ENCODE peak calls at places on chromosomes 11 and 22, in four cellular contexts. O is mammary epithelial cell, Q is neural progenitor cell, W is H9. Y is an unnamed sample. For H4K20me1, the result is how much of the 10 kb centered on the place peaks cover.

GRCh38 chr11:69467646-69468045 is 13.8 kb upstream of the LINC01488 start:
- DNase-seq in O (no peak), Q (no peak), W (no peak), Y (no peak)

GRCh38 chr11:59616396-59616982 is 915 bp upstream of the OSBP start:
- DNase-seq in O (no peak), Q (peak), W (no peak), Y (no peak)

GRCh38 chr11:57556041-57556440 is 11.4 kb downstream of the UBE2L6 start:
- DNase-seq in O (no peak), Q (no peak), W (no peak), Y (no peak)

GRCh38 chr11:107916671-107917241 is 11.5 kb upstream of the RAB39A start:
- DNase-seq in O (no peak), Q (peak), W (peak), Y (peak)

GRCh38 chr11:116217006-116217405 is 555.8 kb downstream of the BUD13 start:
- DNase-seq in O (peak), Q (no peak), W (no peak), Y (peak)

GRCh38 chr22:22720724-22721261 is 76.4 kb downstream of the GGTLC2 start:
- DNase-seq in O (peak), Q (no peak), W (no peak), Y (peak)

GRCh38 chr22:30425616-30426394 is at the start of gene MTFP1:
- DNase-seq in O (peak), Q (peak), W (peak), Y (peak)

GRCh38 chr22:46046299-46046685 is 69.3 kb upstream of the WNT7B start:
- DNase-seq in O (no peak), Q (no peak), W (no peak), Y (no peak)

GRCh38 chr11:690738-691633 is 4.0 kb downstream of the DEAF1 start:
- DNase-seq in O (no peak), Q (no peak), W (no peak), Y (no peak)

GRCh38 chr11:1194977-1195689 is 27.7 kb upstream of the MUC5B start:
- DNase-seq in O (no peak), Q (no peak), W (no peak), Y (no peak)

GRCh38 chr22:27075891-27076290 is 418.5 kb downstream of the MIAT start:
- DNase-seq in O (no peak), Q (no peak), W (no peak), Y (no peak)

GRCh38 chr11:104106136-104106754 is 57.7 kb downstream of the PDGFD start:
- DNase-seq in O (no peak), Q (no peak), W (no peak), Y (peak)

GRCh38 chr11:124446926-124447325 is 1.4 kb upstream of the OR8B8 start:
- DNase-seq in O (peak), Q (no peak), W (no peak), Y (no peak)

GRCh38 chr22:30575011-30575671 is 676 bp upstream of the GAL3ST1 start:
- DNase-seq in O (no peak), Q (peak), W (peak), Y (peak)

GRCh38 chr11:35049906-35050531 is 89.0 kb upstream of the CD44 start:
- DNase-seq in O (no peak), Q (no peak), W (no peak), Y (no peak)

GRCh38 chr22:35380013-35380412 is 883 bp upstream of the HMOX1 start:
- DNase-seq in O (peak), Q (no peak), W (no peak), Y (peak)

GRCh38 chr11:20597137-20597923 is 2.1 kb upstream of the SLC6A5 start:
- DNase-seq in O (no peak), Q (peak), W (no peak), Y (no peak)

GRCh38 chr22:44550666-44551491 is 52.8 kb upstream of the RTL6 start:
- DNase-seq in O (peak), Q (no peak), W (no peak), Y (peak)

GRCh38 chr11:48104562-48104924 is 112.1 kb upstream of the OR4B1 start:
- DNase-seq in O (no peak), Q (peak), W (no peak), Y (no peak)

GRCh38 chr11:48107188-48107704 is 109.4 kb upstream of the OR4B1 start:
- DNase-seq in O (peak), Q (no peak), W (no peak), Y (peak)

GRCh38 chr11:48103621-48104561 is 112.7 kb upstream of the OR4B1 start:
- DNase-seq in O (peak), Q (no peak), W (no peak), Y (peak)

GRCh38 chr11:48106166-48106565 is 110.4 kb upstream of the OR4B1 start:
- DNase-seq in O (no peak), Q (no peak), W (no peak), Y (no peak)

DNA sequence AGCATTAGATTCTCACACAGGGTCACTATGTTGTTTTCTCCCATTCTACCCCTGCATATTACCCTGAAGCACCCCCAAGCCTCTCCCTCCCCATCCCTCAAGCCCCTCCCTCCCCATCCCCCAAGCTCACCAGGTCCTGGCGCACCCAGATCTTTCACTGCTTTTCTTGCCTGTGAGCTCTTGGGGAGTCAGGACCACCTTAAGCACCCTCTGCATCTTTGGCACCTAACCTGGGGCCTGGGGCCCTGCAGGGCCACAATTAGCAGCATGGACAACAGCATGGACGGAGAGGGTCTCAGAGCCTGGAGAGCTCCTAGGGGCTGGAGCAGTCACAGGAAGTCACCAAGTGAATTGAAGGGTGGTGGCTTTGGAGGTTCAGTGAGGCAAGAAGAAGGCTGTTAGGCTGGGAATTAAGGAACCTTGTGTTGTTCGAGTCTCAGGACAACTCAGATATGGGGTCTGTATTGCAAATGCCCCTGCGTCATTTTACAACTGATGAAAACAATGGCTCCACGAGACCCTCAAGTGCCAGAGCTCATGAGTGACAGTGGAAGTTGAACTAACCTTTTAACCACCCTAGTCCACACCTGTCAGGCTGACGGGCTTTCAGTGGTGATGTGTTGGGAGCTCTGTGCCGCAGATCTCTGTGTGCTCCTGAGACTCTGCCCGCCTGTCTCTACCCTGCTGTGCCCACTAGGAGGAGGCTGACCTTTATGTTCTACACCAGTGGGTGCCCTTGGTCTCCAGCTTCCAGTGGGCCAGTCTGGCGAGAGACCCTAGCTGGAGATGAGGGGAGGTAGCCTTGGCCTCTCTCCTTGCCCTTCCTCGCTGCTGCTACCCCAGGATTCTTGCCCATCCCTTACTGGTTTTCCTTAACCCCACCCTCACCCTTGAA is 111.3 kb upstream of the OR4B1 start:
- DNase-seq in O (no peak), Q (no peak), W (no peak), Y (no peak)
- H3K4me2 ChIP-seq in O (no peak), Q (no peak), W (no peak), Y (no peak)

DNA sequence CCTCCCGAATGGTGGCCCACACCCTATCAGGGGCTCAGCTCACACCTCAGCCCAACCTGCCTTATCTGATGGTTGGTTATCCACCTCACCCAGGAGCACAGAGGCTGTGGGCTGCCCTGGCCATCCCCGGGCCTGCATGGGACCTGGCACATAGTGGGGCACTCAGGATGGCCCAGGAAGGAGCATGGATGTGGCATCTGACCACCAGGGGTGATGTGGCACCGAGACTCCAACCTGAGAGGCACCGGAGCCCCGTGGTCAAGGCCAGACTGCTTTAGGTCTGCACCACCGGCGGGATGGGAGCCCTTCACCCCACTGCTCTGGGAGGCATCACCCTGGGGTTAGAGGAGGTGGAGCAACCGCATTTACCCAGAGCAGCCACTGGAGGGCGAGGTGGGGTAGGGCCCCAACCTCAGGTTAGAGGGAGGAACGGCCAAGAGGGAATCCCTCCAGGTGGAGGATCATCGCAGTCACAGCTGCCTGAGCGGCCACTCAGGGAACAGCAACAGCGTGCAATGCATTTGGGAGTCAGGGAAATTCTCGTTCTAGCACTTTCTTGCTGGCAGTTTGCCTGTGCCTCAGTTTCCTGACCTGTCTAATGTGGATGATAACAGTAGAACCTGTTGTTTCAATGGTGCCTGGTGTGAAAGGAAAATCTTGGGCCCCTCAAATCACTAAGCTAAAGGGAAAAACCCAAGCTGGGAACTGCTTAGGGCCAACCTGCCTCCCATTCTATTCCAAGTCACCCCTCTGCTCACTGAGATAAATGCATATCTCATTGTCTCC is 52.9 kb upstream of the CARS1 start:
- DNase-seq in O (peak), Q (peak), W (peak), Y (peak)
- H3K9ac ChIP-seq in O (no peak), Q (no peak), W (no peak), Y (no peak)

GRCh38 chr11:130114281-130114680 is 44.6 kb downstream of the APLP2 start:
- DNase-seq in O (no peak), Q (no peak), W (no peak), Y (no peak)

GRCh38 chr11:130114726-130115125 is 44.9 kb upstream of the ST14 start:
- DNase-seq in O (no peak), Q (no peak), W (no peak), Y (no peak)

GRCh38 chr11:130110325-130111108 is 40.8 kb downstream of the APLP2 start:
- DNase-seq in O (no peak), Q (no peak), W (no peak), Y (no peak)

GRCh38 chr11:130109441-130109840 is 39.7 kb downstream of the APLP2 start:
- DNase-seq in O (no peak), Q (no peak), W (no peak), Y (no peak)

DNA sequence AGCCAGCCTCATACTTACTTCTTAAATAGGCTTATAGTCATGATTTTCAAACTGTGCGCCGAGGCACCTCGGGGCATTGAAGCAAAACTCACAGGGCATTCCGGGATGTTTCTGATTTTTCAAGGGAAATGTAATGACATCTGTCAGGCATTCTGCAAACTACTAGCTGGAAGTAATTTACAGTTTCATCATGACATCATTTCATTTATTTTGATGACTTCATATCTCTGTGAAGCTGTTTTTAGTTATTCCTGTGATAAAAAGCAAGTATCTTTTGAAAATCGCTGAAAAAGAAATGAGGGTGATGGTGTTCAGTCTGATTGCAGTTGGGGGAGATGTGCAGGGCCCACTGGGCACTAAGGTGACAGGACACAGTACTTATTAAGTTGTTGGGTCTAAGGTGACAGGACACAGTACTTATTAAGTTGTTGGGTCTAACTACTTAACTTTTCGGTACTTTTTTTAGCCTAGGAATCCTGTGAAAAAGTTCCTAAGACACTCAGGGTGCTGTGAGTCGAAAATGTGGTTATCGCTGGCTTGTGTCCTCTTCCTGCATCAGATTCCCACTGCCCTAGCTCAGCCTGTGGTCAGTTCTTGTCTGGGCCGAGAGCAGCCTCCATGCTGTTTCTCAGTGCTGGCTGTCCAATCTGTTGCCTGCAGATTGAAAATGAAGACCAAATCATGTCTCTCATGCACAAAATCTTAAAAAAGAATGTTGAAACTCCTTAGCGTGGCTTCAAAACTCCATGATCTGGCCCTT is 42.6 kb downstream of the APLP2 start:
- DNase-seq in O (no peak), Q (no peak), W (no peak), Y (no peak)
- H4K20me1 ChIP-seq in O (under half), Q (half or more), W (under half), Y (under half)

GRCh38 chr22:48198489-48199459 is 1436.3 kb downstream of the TBC1D22A start:
- DNase-seq in O (no peak), Q (no peak), W (peak), Y (no peak)
- H3K4me2 ChIP-seq in O (no peak), Q (no peak), W (no peak), Y (no peak)

GRCh38 chr11:111910637-111911562 is 670 bp downstream of the CRYAB start:
- DNase-seq in O (peak), Q (no peak), W (no peak), Y (peak)
- H3K9ac ChIP-seq in O (no peak), Q (no peak), W (no peak), Y (peak)

DNA sequence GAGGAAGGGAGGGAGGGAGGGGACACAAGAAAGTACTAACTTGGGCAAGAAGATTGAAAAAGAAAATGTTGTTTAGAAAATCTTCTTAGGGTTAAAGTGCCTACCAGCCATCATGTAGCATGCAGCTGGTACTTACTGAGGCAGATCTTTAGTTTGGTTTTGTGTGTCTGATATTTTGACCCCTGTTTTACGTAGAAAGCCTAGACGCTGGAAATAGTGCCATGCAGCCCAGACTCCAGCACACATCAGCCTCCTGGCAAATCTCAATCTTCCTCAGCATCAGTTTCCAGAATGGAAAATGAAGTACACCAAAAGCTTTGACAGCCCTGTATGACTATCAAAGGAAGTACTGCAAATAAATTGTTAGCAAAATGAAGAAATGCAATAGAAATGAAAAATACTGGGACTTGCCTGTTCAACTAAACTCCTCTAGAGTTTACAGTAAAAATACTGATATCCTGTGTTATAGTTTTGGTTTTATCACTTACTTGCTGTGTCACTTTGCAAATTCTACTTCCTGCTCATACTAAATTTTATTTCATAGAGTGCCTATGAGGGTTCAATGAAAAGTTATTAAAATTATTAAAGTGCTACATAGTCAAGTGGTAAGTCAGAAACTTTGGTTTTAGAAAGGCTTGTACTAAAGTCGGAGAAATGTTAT is 7.4 kb downstream of the USP28 start:
- DNase-seq in O (no peak), Q (no peak), W (no peak), Y (no peak)
- H4K20me1 ChIP-seq in O (under half), Q (under half), W (under half), Y (under half)

GRCh38 chr22:41856484-41856883 is 23.6 kb downstream of the SREBF2 start:
- DNase-seq in O (no peak), Q (no peak), W (no peak), Y (no peak)
- H3K4me2 ChIP-seq in O (no peak), Q (no peak), W (no peak), Y (no peak)

GRCh38 chr11:65578667-65579066 is 2.8 kb downstream of the EHBP1L1 start:
- DNase-seq in O (no peak), Q (no peak), W (no peak), Y (no peak)
- H3K9ac ChIP-seq in O (no peak), Q (no peak), W (no peak), Y (no peak)

GRCh38 chr22:41092847-41093371 is 517 bp downstream of the EP300 start:
- DNase-seq in O (peak), Q (peak), W (no peak), Y (peak)

GRCh38 chr22:41096841-41097240 is 4.4 kb downstream of the EP300 start:
- DNase-seq in O (no peak), Q (no peak), W (no peak), Y (no peak)

GRCh38 chr22:41094036-41094435 is 1.6 kb downstream of the EP300 start:
- DNase-seq in O (peak), Q (peak), W (no peak), Y (peak)

GRCh38 chr22:41099036-41099435 is 6.6 kb downstream of the EP300 start:
- DNase-seq in O (no peak), Q (no peak), W (no peak), Y (no peak)

GRCh38 chr22:41096391-41096790 is 4.0 kb downstream of the EP300 start:
- DNase-seq in O (no peak), Q (no peak), W (no peak), Y (no peak)
- H4K20me1 ChIP-seq in O (under half), Q (half or more), W (under half), Y (half or more)